ENCODE peak calls at places on chromosomes 11 and 22, in five cellular contexts. R is lower lobe of right lung, Z is brain microvascular endothelial cell, C is lower leg skin, U is GM23338. I is an unnamed sample.

GRCh38 chr11:93614111-93614784 is 47.2 kb upstream of the CEP295 start:
- DNase-seq in U (peak), C (no peak), Z (no peak), R (no peak), I (no peak)

GRCh38 chr11:63508009-63508408 is 2.1 kb downstream of the LGALS12 start:
- DNase-seq in R (no peak), Z (no peak), C (no peak), U (peak), I (no peak)

GRCh38 chr22:39482768-39483167 is 19.3 kb upstream of the MIEF1 start:
- DNase-seq in U (no peak), C (no peak), R (no peak), Z (no peak), I (no peak)

GRCh38 chr22:27515091-27515523 is 286.4 kb downstream of the MN1 start:
- DNase-seq in C (peak), R (no peak), U (no peak), Z (no peak), I (no peak)

GRCh38 chr11:70210051-70210501 is 7.0 kb downstream of the FADD start:
- DNase-seq in C (no peak), U (no peak), R (no peak), Z (peak), I (no peak)

GRCh38 chr11:1890856-1891830 is 552 bp downstream of the PRR33 start:
- DNase-seq in R (no peak), Z (no peak), C (no peak), U (no peak), I (no peak)

GRCh38 chr22:44033287-44033686 is 9.2 kb downstream of the PARVB start:
- DNase-seq in C (no peak), U (no peak), Z (no peak), R (peak), I (no peak)

GRCh38 chr11:2259466-2259830 is 10.9 kb downstream of the ASCL2 start:
- DNase-seq in U (no peak), Z (no peak), C (no peak), R (no peak), I (no peak)

GRCh38 chr11:119624102-119624615 is 104.8 kb downstream of the NECTIN1 start:
- DNase-seq in C (no peak), Z (no peak), U (peak), R (no peak), I (no peak)

GRCh38 chr11:123799438-123799837 is 6.7 kb downstream of the OR6M1 start:
- DNase-seq in Z (no peak), C (no peak), U (no peak), R (no peak), I (no peak)

GRCh38 chr11:8015753-8016239 is 28.7 kb downstream of the EIF3F start:
- DNase-seq in U (no peak), C (no peak), R (no peak), Z (no peak), I (no peak)

GRCh38 chr11:100576044-100577021 is 110.8 kb upstream of the ARHGAP42 start:
- DNase-seq in C (no peak), U (peak), Z (peak), R (no peak), I (no peak)

GRCh38 chr11:116481126-116481644 is 291.6 kb downstream of the BUD13 start:
- DNase-seq in U (no peak), Z (no peak), R (no peak), C (no peak), I (no peak)

GRCh38 chr11:19935507-19935906 is 222.9 kb downstream of the NAV2 start:
- DNase-seq in R (no peak), U (peak), Z (peak), C (no peak), I (no peak)

GRCh38 chr11:74008373-74009229 is at the start of gene UCP3:
- DNase-seq in Z (no peak), R (no peak), U (no peak), C (no peak), I (no peak)

GRCh38 chr22:39556970-39557811 is 13.4 kb upstream of the CACNA1I start:
- DNase-seq in C (no peak), Z (no peak), R (no peak), U (peak), I (no peak)

GRCh38 chr11:115054541-115055538 is 376.5 kb downstream of the NXPE2 start:
- DNase-seq in Z (no peak), U (no peak), R (no peak), C (no peak), I (no peak)

GRCh38 chr11:114122668-114123067 is 63.2 kb downstream of the ZBTB16 start:
- DNase-seq in Z (no peak), C (no peak), U (no peak), R (no peak), I (no peak)

GRCh38 chr11:61173456-61173855 is 12.2 kb upstream of the VPS37C start:
- DNase-seq in Z (no peak), R (no peak), U (no peak), C (no peak), I (no peak)

GRCh38 chr11:612201-612960 is 3.4 kb downstream of the IRF7 start:
- DNase-seq in C (no peak), U (peak), R (no peak), Z (no peak), I (no peak)

GRCh38 chr11:10892250-10892649 is 34.4 kb upstream of the ZBED5 start:
- DNase-seq in C (no peak), U (no peak), R (no peak), Z (no peak), I (no peak)

GRCh38 chr11:111445586-111445985 is 66.5 kb upstream of the POU2AF1 start:
- DNase-seq in Z (no peak), R (no peak), C (no peak), U (no peak), I (no peak)

GRCh38 chr11:100849009-100849913 is 162.2 kb downstream of the ARHGAP42 start:
- DNase-seq in C (no peak), Z (peak), R (no peak), U (no peak), I (peak)

GRCh38 chr22:24400037-24400725 is 27.2 kb upstream of the ADORA2A start:
- DNase-seq in U (no peak), C (no peak), Z (no peak), R (no peak), I (no peak)

GRCh38 chr22:24400726-24401596 is 26.4 kb upstream of the ADORA2A start:
- DNase-seq in U (no peak), Z (no peak), C (no peak), R (no peak), I (no peak)

GRCh38 chr22:24401824-24402434 is 25.5 kb upstream of the ADORA2A start:
- DNase-seq in R (no peak), Z (no peak), C (no peak), U (no peak), I (no peak)

GRCh38 chr22:24404561-24405275 is 22.7 kb upstream of the ADORA2A start:
- DNase-seq in C (no peak), Z (no peak), R (no peak), U (no peak), I (no peak)

DNA sequence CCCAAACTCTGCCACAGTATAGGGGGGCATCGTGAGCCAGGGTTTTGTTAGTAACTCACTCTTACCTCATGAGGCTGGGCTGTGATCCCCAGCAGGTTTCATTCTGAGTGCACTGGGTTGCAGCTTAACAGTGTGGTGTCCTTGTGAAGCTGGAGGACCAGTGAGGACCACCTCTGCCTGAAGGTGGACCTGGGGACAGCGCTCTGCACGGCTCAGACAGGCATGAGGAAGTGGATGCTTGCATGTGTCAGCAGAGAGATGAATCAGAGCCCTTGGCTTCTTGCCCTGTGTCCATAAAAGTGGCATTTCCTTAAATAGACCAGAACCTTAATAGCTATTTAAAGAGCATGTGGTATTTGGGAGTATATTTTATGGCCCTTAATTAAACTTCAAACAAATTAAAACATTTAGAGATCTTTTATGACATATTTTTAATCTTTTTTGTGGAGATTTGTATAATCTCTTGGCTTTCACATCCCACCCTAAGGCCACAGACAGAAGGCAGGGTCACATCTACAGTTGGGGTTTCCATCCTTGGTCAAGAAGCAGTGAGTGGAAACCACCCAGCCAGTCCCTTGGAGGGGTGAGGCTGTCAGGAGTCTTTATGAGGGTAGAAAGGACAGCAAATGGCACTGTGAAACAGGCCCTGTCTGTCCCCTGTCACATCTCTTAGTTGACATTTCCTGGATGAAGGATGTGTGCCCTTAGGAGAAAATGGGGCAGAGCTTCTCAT is 24.8 kb upstream of the ADORA2A start:
- DNase-seq in Z (peak), R (no peak), C (peak), U (no peak), I (peak)
- TF ChIP-seq CTCF in Z (no peak), R (no peak), C (no peak), U (no peak), I (no peak)

DNA sequence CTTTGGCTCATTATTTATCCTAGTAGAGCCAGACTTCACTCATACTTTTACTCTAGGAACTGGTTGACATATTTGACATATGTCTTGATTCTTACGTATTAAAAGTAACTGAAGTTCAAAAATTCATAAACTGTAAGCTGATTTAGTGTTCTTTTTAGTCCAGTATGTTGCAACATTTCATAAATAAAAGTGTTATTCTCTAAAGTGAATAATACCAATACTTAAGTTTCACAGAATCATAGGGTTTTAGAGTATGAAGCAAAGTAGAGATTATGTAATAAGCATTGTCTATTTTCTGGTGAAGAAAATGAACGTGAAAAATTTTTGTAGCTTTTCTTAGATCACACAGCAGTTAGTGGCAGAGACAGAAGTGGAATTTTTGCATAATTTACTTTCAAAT is 225.7 kb downstream of the TMEM135 start:
- DNase-seq in U (no peak), Z (no peak), C (no peak), R (no peak), I (no peak)
- H3K4me3 ChIP-seq in U (no peak), Z (no peak), C (no peak), R (no peak), I (no peak)

DNA sequence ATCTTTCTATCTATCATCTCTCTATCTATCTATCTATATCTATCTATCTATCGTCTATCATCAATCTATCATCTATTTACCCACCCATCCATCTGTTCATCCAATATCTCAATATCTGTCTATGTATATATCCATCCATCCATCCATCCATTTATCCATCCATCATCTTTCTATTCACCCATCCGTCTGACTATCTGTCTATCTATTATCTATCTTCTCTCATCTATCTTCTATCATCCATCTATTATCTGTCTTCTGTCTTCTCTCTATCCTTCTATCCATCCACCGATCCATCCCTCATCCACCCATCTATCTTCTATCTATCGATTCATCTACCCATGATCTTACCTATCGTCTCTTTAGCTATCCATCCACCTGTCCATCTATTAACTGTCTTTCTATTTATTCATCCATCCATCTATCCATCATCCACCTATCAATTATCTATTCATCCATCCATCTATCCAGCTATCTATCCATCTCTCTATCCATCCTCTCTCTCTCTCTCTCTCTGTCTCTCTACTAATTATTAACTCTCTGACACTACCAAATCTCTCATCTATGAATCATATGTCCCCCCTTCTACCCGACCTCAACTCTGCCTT is 89.1 kb downstream of the DHCR7 start:
- DNase-seq in Z (no peak), C (no peak), U (no peak), R (no peak), I (no peak)
- TF ChIP-seq CTCF in Z (no peak), C (no peak), U (no peak), R (no peak), I (no peak)

DNA sequence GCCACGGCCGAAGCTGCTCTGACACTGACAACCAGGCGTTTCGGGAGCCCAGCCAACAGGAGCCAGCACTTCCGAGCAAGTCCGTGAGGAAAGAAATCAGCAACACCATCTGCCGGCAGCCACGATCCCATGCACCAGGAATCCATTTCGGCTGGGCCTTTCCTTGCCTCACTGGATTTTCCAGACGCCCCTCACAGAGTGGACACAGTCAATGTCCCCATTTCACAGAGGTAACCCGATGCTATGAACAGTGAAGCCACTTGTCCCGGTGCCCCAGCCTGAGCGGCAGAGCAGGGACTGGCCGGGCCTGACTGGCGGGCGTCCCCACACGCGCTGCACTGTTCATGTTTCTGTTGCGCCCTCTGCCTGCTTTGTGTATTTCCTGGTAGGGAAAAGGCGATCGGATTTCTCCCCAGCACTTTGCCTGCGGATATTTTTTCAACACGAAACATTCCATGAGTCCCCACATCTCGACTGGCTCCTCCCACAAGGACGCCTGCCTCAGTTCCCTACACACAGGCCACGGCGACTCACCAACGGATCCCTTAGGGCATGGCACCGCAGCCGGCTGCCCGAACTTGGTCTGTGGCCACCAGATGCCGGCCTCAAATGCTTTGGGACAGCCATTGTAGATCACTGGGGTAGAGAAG is 55.3 kb downstream of the TRMU start:
- DNase-seq in Z (peak), R (no peak), U (no peak), C (no peak), I (no peak)
- H3K4me3 ChIP-seq in Z (no peak), R (no peak), U (no peak), C (no peak), I (no peak)

DNA sequence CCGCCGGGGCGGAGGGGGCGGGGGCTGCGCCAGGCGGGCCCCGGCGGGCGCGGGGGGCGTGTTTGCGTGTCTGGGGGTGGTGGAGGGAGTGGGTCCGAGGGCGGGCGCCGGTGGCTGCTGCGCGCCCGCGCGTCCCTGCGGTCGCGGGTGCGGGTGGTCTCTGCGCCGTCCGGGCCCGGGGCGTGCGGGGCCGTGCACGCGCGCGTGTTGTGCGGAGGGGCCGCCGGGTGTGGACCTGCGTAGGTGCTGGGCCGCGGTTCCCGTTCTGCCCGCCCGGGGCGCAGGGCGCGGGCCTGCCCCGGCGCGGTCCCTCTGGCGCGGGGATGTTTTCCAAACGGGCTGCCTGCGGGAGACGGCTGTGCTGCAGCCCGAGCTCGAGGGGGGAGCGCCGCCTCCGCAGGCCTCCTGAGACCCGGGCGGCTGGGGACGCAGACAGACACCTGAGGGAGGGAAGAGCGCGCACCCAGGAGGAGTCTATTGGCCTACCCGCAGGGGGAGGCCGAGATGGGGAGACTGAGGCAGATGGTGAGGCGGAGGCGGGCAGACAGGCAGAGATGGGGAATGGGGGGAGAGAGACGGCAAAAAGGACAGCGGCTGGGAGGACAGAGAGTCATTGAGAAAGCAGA is 442 bp downstream of the PELI3 start:
- DNase-seq in U (peak), C (no peak), Z (no peak), R (peak), I (no peak)
- TF ChIP-seq CTCF in U (no peak), C (no peak), Z (peak), R (peak), I (no peak)

GRCh38 chr22:42957958-42958357 is 57.0 kb downstream of the PACSIN2 start:
- DNase-seq in R (no peak), Z (no peak), U (no peak), C (no peak), I (no peak)

GRCh38 chr22:42960146-42960509 is 54.8 kb downstream of the PACSIN2 start:
- DNase-seq in R (no peak), C (no peak), U (no peak), Z (no peak), I (no peak)

GRCh38 chr22:42957544-42957943 is 57.4 kb downstream of the PACSIN2 start:
- DNase-seq in Z (no peak), C (no peak), U (no peak), R (no peak), I (no peak)

GRCh38 chr22:42959472-42960145 is 55.3 kb downstream of the PACSIN2 start:
- DNase-seq in C (no peak), U (peak), Z (peak), R (no peak), I (no peak)

GRCh38 chr22:42958937-42959336 is 56.0 kb downstream of the PACSIN2 start:
- DNase-seq in U (no peak), Z (no peak), C (no peak), R (no peak), I (no peak)
- H3K4me3 ChIP-seq in U (no peak), Z (no peak), C (no peak), R (peak), I (no peak)

I was measured in HFF-Myc.